ENCODE peak calls at places on chromosomes 7 and 10, in five cellular contexts. One of them, this sample, is unnamed.
A peak's percentile ranks its signal among the peaks of the same experiment; 100 is the strongest.

GRCh38 chr7:30575910-30576309 is 18.8 kb upstream of the GARS1 start:
- DNase-seq in activated CD8-positive, alpha-beta memory T cell treated with anti-CD3 and anti-CD28 coated beads, Interleukin-2, amount 50 U/mL, for 4 hours: no peak
- DNase-seq in HT-29: no peak
- DNase-seq in NCI-H446 treated with DMSO at 0.1 percent for 48 hours: no peak
- DNase-seq in endothelial cell: no peak
- DNase-seq in this sample: no peak

GRCh38 chr10:70772627-70773026 is 12.6 kb downstream of the TBATA start:
- DNase-seq in HT-29: no peak
- DNase-seq in NCI-H446 treated with DMSO at 0.1 percent for 48 hours: no peak
- DNase-seq in activated CD8-positive, alpha-beta memory T cell treated with anti-CD3 and anti-CD28 coated beads, Interleukin-2, amount 50 U/mL, for 4 hours: peak; percentile 10
- DNase-seq in endothelial cell: peak; percentile 1
- DNase-seq in this sample: no peak

GRCh38 chr10:96858706-96859050 is 26.6 kb downstream of the LCOR start:
- DNase-seq in endothelial cell: no peak
- DNase-seq in NCI-H446 treated with DMSO at 0.1 percent for 48 hours: no peak
- DNase-seq in HT-29: no peak
- DNase-seq in activated CD8-positive, alpha-beta memory T cell treated with anti-CD3 and anti-CD28 coated beads, Interleukin-2, amount 50 U/mL, for 4 hours: no peak
- DNase-seq in this sample: no peak

GRCh38 chr7:136104269-136104603 is 127.1 kb upstream of the MTPN start:
- DNase-seq in activated CD8-positive, alpha-beta memory T cell treated with anti-CD3 and anti-CD28 coated beads, Interleukin-2, amount 50 U/mL, for 4 hours: no peak
- DNase-seq in NCI-H446 treated with DMSO at 0.1 percent for 48 hours: no peak
- DNase-seq in endothelial cell: no peak
- DNase-seq in HT-29: no peak
- DNase-seq in this sample: no peak

GRCh38 chr7:69419928-69420327 is 178.3 kb upstream of the AUTS2 start:
- DNase-seq in HT-29: no peak
- DNase-seq in NCI-H446 treated with DMSO at 0.1 percent for 48 hours: no peak
- DNase-seq in activated CD8-positive, alpha-beta memory T cell treated with anti-CD3 and anti-CD28 coated beads, Interleukin-2, amount 50 U/mL, for 4 hours: no peak
- DNase-seq in endothelial cell: no peak
- DNase-seq in this sample: peak; percentile 57

GRCh38 chr7:88115258-88116195 is 104.3 kb downstream of the SRI start:
- DNase-seq in HT-29: no peak
- DNase-seq in activated CD8-positive, alpha-beta memory T cell treated with anti-CD3 and anti-CD28 coated beads, Interleukin-2, amount 50 U/mL, for 4 hours: no peak
- DNase-seq in NCI-H446 treated with DMSO at 0.1 percent for 48 hours: no peak
- DNase-seq in endothelial cell: no peak
- DNase-seq in this sample: no peak

GRCh38 chr7:134315679-134316538 is 821 bp downstream of the SLC35B4 start:
- DNase-seq in NCI-H446 treated with DMSO at 0.1 percent for 48 hours: no peak
- DNase-seq in HT-29: peak; percentile 30
- DNase-seq in endothelial cell: no peak
- DNase-seq in activated CD8-positive, alpha-beta memory T cell treated with anti-CD3 and anti-CD28 coated beads, Interleukin-2, amount 50 U/mL, for 4 hours: no peak
- DNase-seq in this sample: peak; percentile 29

GRCh38 chr7:95411036-95411435 is 14.9 kb upstream of the PON3 start:
- DNase-seq in activated CD8-positive, alpha-beta memory T cell treated with anti-CD3 and anti-CD28 coated beads, Interleukin-2, amount 50 U/mL, for 4 hours: no peak
- DNase-seq in endothelial cell: no peak
- DNase-seq in NCI-H446 treated with DMSO at 0.1 percent for 48 hours: no peak
- DNase-seq in HT-29: no peak
- DNase-seq in this sample: peak; percentile 35

GRCh38 chr7:84786073-84786472 is 400.8 kb downstream of the SEMA3D start:
- DNase-seq in activated CD8-positive, alpha-beta memory T cell treated with anti-CD3 and anti-CD28 coated beads, Interleukin-2, amount 50 U/mL, for 4 hours: no peak
- DNase-seq in NCI-H446 treated with DMSO at 0.1 percent for 48 hours: no peak
- DNase-seq in HT-29: no peak
- DNase-seq in endothelial cell: no peak
- DNase-seq in this sample: no peak

GRCh38 chr10:17062009-17062408 is 67.6 kb downstream of the CUBN start:
- DNase-seq in HT-29: peak; percentile 68
- DNase-seq in activated CD8-positive, alpha-beta memory T cell treated with anti-CD3 and anti-CD28 coated beads, Interleukin-2, amount 50 U/mL, for 4 hours: no peak
- DNase-seq in endothelial cell: no peak
- DNase-seq in NCI-H446 treated with DMSO at 0.1 percent for 48 hours: no peak
- DNase-seq in this sample: peak; percentile 83

GRCh38 chr7:114310344-114311118 is 104.1 kb upstream of the FOXP2 start:
- DNase-seq in endothelial cell: no peak
- DNase-seq in HT-29: peak; percentile 13
- DNase-seq in NCI-H446 treated with DMSO at 0.1 percent for 48 hours: peak; percentile 4
- DNase-seq in activated CD8-positive, alpha-beta memory T cell treated with anti-CD3 and anti-CD28 coated beads, Interleukin-2, amount 50 U/mL, for 4 hours: no peak
- DNase-seq in this sample: no peak

GRCh38 chr7:45874408-45875131 is 1.7 kb upstream of the CCDC201 start:
- DNase-seq in endothelial cell: no peak
- DNase-seq in HT-29: no peak
- DNase-seq in activated CD8-positive, alpha-beta memory T cell treated with anti-CD3 and anti-CD28 coated beads, Interleukin-2, amount 50 U/mL, for 4 hours: no peak
- DNase-seq in NCI-H446 treated with DMSO at 0.1 percent for 48 hours: no peak
- DNase-seq in this sample: peak; percentile 92

GRCh38 chr7:107180378-107180777 is 11.6 kb downstream of the HBP1 start:
- DNase-seq in HT-29: peak; percentile 50
- DNase-seq in endothelial cell: no peak
- DNase-seq in activated CD8-positive, alpha-beta memory T cell treated with anti-CD3 and anti-CD28 coated beads, Interleukin-2, amount 50 U/mL, for 4 hours: peak; percentile 88
- DNase-seq in NCI-H446 treated with DMSO at 0.1 percent for 48 hours: peak; percentile 29
- DNase-seq in this sample: peak; percentile 60

GRCh38 chr7:108236681-108237415 is 106.7 kb upstream of the LAMB4 start:
- DNase-seq in endothelial cell: no peak
- DNase-seq in activated CD8-positive, alpha-beta memory T cell treated with anti-CD3 and anti-CD28 coated beads, Interleukin-2, amount 50 U/mL, for 4 hours: no peak
- DNase-seq in HT-29: no peak
- DNase-seq in NCI-H446 treated with DMSO at 0.1 percent for 48 hours: no peak
- DNase-seq in this sample: no peak

GRCh38 chr7:26159243-26159642 is 7.2 kb downstream of the NFE2L3 start:
- DNase-seq in NCI-H446 treated with DMSO at 0.1 percent for 48 hours: no peak
- DNase-seq in HT-29: peak; percentile 70
- DNase-seq in activated CD8-positive, alpha-beta memory T cell treated with anti-CD3 and anti-CD28 coated beads, Interleukin-2, amount 50 U/mL, for 4 hours: no peak
- DNase-seq in endothelial cell: no peak
- DNase-seq in this sample: peak; percentile 32

GRCh38 chr7:117014673-117015133 is 61.4 kb downstream of the ST7 start:
- DNase-seq in NCI-H446 treated with DMSO at 0.1 percent for 48 hours: peak; percentile 50
- DNase-seq in endothelial cell: no peak
- DNase-seq in HT-29: peak; percentile 20
- DNase-seq in activated CD8-positive, alpha-beta memory T cell treated with anti-CD3 and anti-CD28 coated beads, Interleukin-2, amount 50 U/mL, for 4 hours: no peak
- DNase-seq in this sample: peak; percentile 54

GRCh38 chr10:1056326-1057105 is at the start of gene WDR37:
- DNase-seq in HT-29: peak; percentile 77
- DNase-seq in NCI-H446 treated with DMSO at 0.1 percent for 48 hours: peak; percentile 32
- DNase-seq in endothelial cell: peak; percentile 75
- DNase-seq in activated CD8-positive, alpha-beta memory T cell treated with anti-CD3 and anti-CD28 coated beads, Interleukin-2, amount 50 U/mL, for 4 hours: peak; percentile 89
- DNase-seq in this sample: peak; percentile 87

GRCh38 chr7:7385421-7385820 is 150.3 kb downstream of the COL28A1 start:
- DNase-seq in endothelial cell: no peak
- DNase-seq in HT-29: no peak
- DNase-seq in NCI-H446 treated with DMSO at 0.1 percent for 48 hours: no peak
- DNase-seq in activated CD8-positive, alpha-beta memory T cell treated with anti-CD3 and anti-CD28 coated beads, Interleukin-2, amount 50 U/mL, for 4 hours: no peak
- DNase-seq in this sample: no peak

GRCh38 chr10:97163646-97164535 is 21.9 kb downstream of the SLIT1 start:
- DNase-seq in endothelial cell: no peak
- DNase-seq in NCI-H446 treated with DMSO at 0.1 percent for 48 hours: no peak
- DNase-seq in HT-29: no peak
- DNase-seq in activated CD8-positive, alpha-beta memory T cell treated with anti-CD3 and anti-CD28 coated beads, Interleukin-2, amount 50 U/mL, for 4 hours: no peak
- DNase-seq in this sample: no peak

GRCh38 chr7:32511791-32512190 is 16.5 kb downstream of the AVL9 start:
- DNase-seq in activated CD8-positive, alpha-beta memory T cell treated with anti-CD3 and anti-CD28 coated beads, Interleukin-2, amount 50 U/mL, for 4 hours: no peak
- DNase-seq in HT-29: no peak
- DNase-seq in endothelial cell: no peak
- DNase-seq in NCI-H446 treated with DMSO at 0.1 percent for 48 hours: no peak
- DNase-seq in this sample: no peak

GRCh38 chr7:28280516-28280915 is 99.9 kb upstream of the JAZF1 start:
- DNase-seq in endothelial cell: no peak
- DNase-seq in HT-29: no peak
- DNase-seq in NCI-H446 treated with DMSO at 0.1 percent for 48 hours: no peak
- DNase-seq in activated CD8-positive, alpha-beta memory T cell treated with anti-CD3 and anti-CD28 coated beads, Interleukin-2, amount 50 U/mL, for 4 hours: no peak
- DNase-seq in this sample: no peak

GRCh38 chr7:137343483-137343841 is at the start of gene PTN:
- DNase-seq in NCI-H446 treated with DMSO at 0.1 percent for 48 hours: no peak
- DNase-seq in activated CD8-positive, alpha-beta memory T cell treated with anti-CD3 and anti-CD28 coated beads, Interleukin-2, amount 50 U/mL, for 4 hours: no peak
- DNase-seq in HT-29: no peak
- DNase-seq in endothelial cell: peak; percentile 35
- DNase-seq in this sample: peak; percentile 77

GRCh38 chr10:1526427-1527055 is 210.8 kb downstream of the ADARB2 start:
- DNase-seq in activated CD8-positive, alpha-beta memory T cell treated with anti-CD3 and anti-CD28 coated beads, Interleukin-2, amount 50 U/mL, for 4 hours: no peak
- DNase-seq in HT-29: no peak
- DNase-seq in endothelial cell: no peak
- DNase-seq in NCI-H446 treated with DMSO at 0.1 percent for 48 hours: no peak
- DNase-seq in this sample: no peak

GRCh38 chr7:75596727-75597614 is 104.9 kb downstream of the SPDYE5 start:
- DNase-seq in HT-29: peak; percentile 11
- DNase-seq in activated CD8-positive, alpha-beta memory T cell treated with anti-CD3 and anti-CD28 coated beads, Interleukin-2, amount 50 U/mL, for 4 hours: no peak
- DNase-seq in NCI-H446 treated with DMSO at 0.1 percent for 48 hours: no peak
- DNase-seq in endothelial cell: no peak
- DNase-seq in this sample: peak; percentile 45

GRCh38 chr7:99379043-99379577 is 4.6 kb downstream of the ARPC1B start:
- DNase-seq in activated CD8-positive, alpha-beta memory T cell treated with anti-CD3 and anti-CD28 coated beads, Interleukin-2, amount 50 U/mL, for 4 hours: peak; percentile 42
- DNase-seq in HT-29: no peak
- DNase-seq in endothelial cell: no peak
- DNase-seq in NCI-H446 treated with DMSO at 0.1 percent for 48 hours: no peak
- DNase-seq in this sample: peak; percentile 84

GRCh38 chr7:108322899-108323298 is 133.3 kb downstream of the NRCAM start:
- DNase-seq in activated CD8-positive, alpha-beta memory T cell treated with anti-CD3 and anti-CD28 coated beads, Interleukin-2, amount 50 U/mL, for 4 hours: no peak
- DNase-seq in endothelial cell: no peak
- DNase-seq in HT-29: no peak
- DNase-seq in NCI-H446 treated with DMSO at 0.1 percent for 48 hours: no peak
- DNase-seq in this sample: no peak

GRCh38 chr10:43230909-43231522 is 35.8 kb downstream of the RASGEF1A start:
- DNase-seq in endothelial cell: peak; percentile 2
- DNase-seq in activated CD8-positive, alpha-beta memory T cell treated with anti-CD3 and anti-CD28 coated beads, Interleukin-2, amount 50 U/mL, for 4 hours: peak; percentile 9
- DNase-seq in HT-29: no peak
- DNase-seq in NCI-H446 treated with DMSO at 0.1 percent for 48 hours: no peak
- DNase-seq in this sample: no peak

GRCh38 chr7:151689196-151689971 is 169.7 kb upstream of the RHEB start:
- DNase-seq in HT-29: peak; percentile 92
- DNase-seq in endothelial cell: no peak
- DNase-seq in NCI-H446 treated with DMSO at 0.1 percent for 48 hours: no peak
- DNase-seq in activated CD8-positive, alpha-beta memory T cell treated with anti-CD3 and anti-CD28 coated beads, Interleukin-2, amount 50 U/mL, for 4 hours: no peak
- DNase-seq in this sample: peak; percentile 65

GRCh38 chr10:75236178-75236825 is 545 bp upstream of the COMTD1 start:
- DNase-seq in endothelial cell: no peak
- DNase-seq in HT-29: no peak
- DNase-seq in activated CD8-positive, alpha-beta memory T cell treated with anti-CD3 and anti-CD28 coated beads, Interleukin-2, amount 50 U/mL, for 4 hours: no peak
- DNase-seq in NCI-H446 treated with DMSO at 0.1 percent for 48 hours: no peak
- DNase-seq in this sample: no peak

GRCh38 chr10:103829266-103829665 is 26.1 kb downstream of the SH3PXD2A start:
- DNase-seq in endothelial cell: no peak
- DNase-seq in NCI-H446 treated with DMSO at 0.1 percent for 48 hours: no peak
- DNase-seq in HT-29: no peak
- DNase-seq in activated CD8-positive, alpha-beta memory T cell treated with anti-CD3 and anti-CD28 coated beads, Interleukin-2, amount 50 U/mL, for 4 hours: no peak
- DNase-seq in this sample: no peak

GRCh38 chr7:151012921-151013347 is 11.4 kb downstream of the ATG9B start:
- DNase-seq in HT-29: peak; percentile 42
- DNase-seq in endothelial cell: peak; percentile 67
- DNase-seq in NCI-H446 treated with DMSO at 0.1 percent for 48 hours: no peak
- DNase-seq in activated CD8-positive, alpha-beta memory T cell treated with anti-CD3 and anti-CD28 coated beads, Interleukin-2, amount 50 U/mL, for 4 hours: no peak
- DNase-seq in this sample: no peak

GRCh38 chr7:148185050-148185449 is 405.5 kb upstream of the C7orf33 start:
- DNase-seq in activated CD8-positive, alpha-beta memory T cell treated with anti-CD3 and anti-CD28 coated beads, Interleukin-2, amount 50 U/mL, for 4 hours: no peak
- DNase-seq in NCI-H446 treated with DMSO at 0.1 percent for 48 hours: peak; percentile 43
- DNase-seq in endothelial cell: no peak
- DNase-seq in HT-29: no peak
- DNase-seq in this sample: no peak

GRCh38 chr7:151491859-151492258 is 27.8 kb downstream of the RHEB start:
- DNase-seq in HT-29: peak; percentile 58
- DNase-seq in endothelial cell: no peak
- DNase-seq in activated CD8-positive, alpha-beta memory T cell treated with anti-CD3 and anti-CD28 coated beads, Interleukin-2, amount 50 U/mL, for 4 hours: no peak
- DNase-seq in NCI-H446 treated with DMSO at 0.1 percent for 48 hours: no peak
- DNase-seq in this sample: peak; percentile 93

GRCh38 chr7:15400440-15400839 is 161.4 kb downstream of the AGMO start:
- DNase-seq in NCI-H446 treated with DMSO at 0.1 percent for 48 hours: no peak
- DNase-seq in HT-29: no peak
- DNase-seq in activated CD8-positive, alpha-beta memory T cell treated with anti-CD3 and anti-CD28 coated beads, Interleukin-2, amount 50 U/mL, for 4 hours: no peak
- DNase-seq in endothelial cell: no peak
- DNase-seq in this sample: no peak

GRCh38 chr10:58775960-58776574 is 263.4 kb downstream of the BICC1 start:
- DNase-seq in NCI-H446 treated with DMSO at 0.1 percent for 48 hours: no peak
- DNase-seq in endothelial cell: no peak
- DNase-seq in HT-29: no peak
- DNase-seq in activated CD8-positive, alpha-beta memory T cell treated with anti-CD3 and anti-CD28 coated beads, Interleukin-2, amount 50 U/mL, for 4 hours: no peak
- DNase-seq in this sample: peak; percentile 88

This sample was measured in astrocyte.